ENCODE peak calls at places on chromosomes 13 and 19, in five cellular contexts. One of them, this sample, is unnamed.

GRCh38 chr13:80586356-80586755 is 245.4 kb upstream of the SPRY2 start:
- DNase-seq in IMR-90: no peak
- DNase-seq in HepG2: no peak
- DNase-seq in SK-N-SH: no peak
- DNase-seq in A549: no peak
- DNase-seq in this sample: no peak

GRCh38 chr13:49214917-49215376 is 5.2 kb upstream of the MLNR start:
- DNase-seq in HepG2: peak
- DNase-seq in A549: peak
- DNase-seq in SK-N-SH: no peak
- DNase-seq in IMR-90: peak
- DNase-seq in this sample: peak

GRCh38 chr19:3397266-3398022 is 31.1 kb downstream of the NFIC start:
- DNase-seq in SK-N-SH: peak
- DNase-seq in IMR-90: no peak
- DNase-seq in A549: peak
- DNase-seq in HepG2: peak
- DNase-seq in this sample: peak

GRCh38 chr13:36882829-36883390 is 37.1 kb downstream of the SMAD9 start:
- DNase-seq in A549: no peak
- DNase-seq in HepG2: peak
- DNase-seq in IMR-90: no peak
- DNase-seq in SK-N-SH: no peak
- DNase-seq in this sample: no peak

GRCh38 chr13:20006206-20006605 is 47.7 kb downstream of the ZMYM2 start:
- DNase-seq in A549: no peak
- DNase-seq in SK-N-SH: no peak
- DNase-seq in IMR-90: peak
- DNase-seq in HepG2: no peak
- DNase-seq in this sample: no peak

GRCh38 chr19:14006085-14006765 is at the start of gene RFX1:
- DNase-seq in SK-N-SH: peak
- DNase-seq in HepG2: peak
- DNase-seq in IMR-90: peak
- DNase-seq in A549: peak
- DNase-seq in this sample: peak

GRCh38 chr13:73090116-73090811 is 31.5 kb downstream of the KLF5 start:
- DNase-seq in A549: peak
- DNase-seq in SK-N-SH: no peak
- DNase-seq in HepG2: peak
- DNase-seq in IMR-90: peak
- DNase-seq in this sample: peak

GRCh38 chr19:42311612-42312160 is 1.4 kb upstream of the TMEM145 start:
- DNase-seq in SK-N-SH: peak
- DNase-seq in A549: peak
- DNase-seq in HepG2: no peak
- DNase-seq in IMR-90: no peak
- DNase-seq in this sample: peak

GRCh38 chr13:113769881-113770280 is 10.9 kb downstream of the TMEM255B start:
- DNase-seq in SK-N-SH: no peak
- DNase-seq in HepG2: no peak
- DNase-seq in IMR-90: no peak
- DNase-seq in A549: no peak
- DNase-seq in this sample: no peak

GRCh38 chr19:42420055-42420544 is 7.1 kb downstream of the LIPE start:
- DNase-seq in IMR-90: peak
- DNase-seq in HepG2: peak
- DNase-seq in A549: peak
- DNase-seq in SK-N-SH: peak
- DNase-seq in this sample: peak

GRCh38 chr19:41945135-41945766 is 13.9 kb downstream of the RABAC1 start:
- DNase-seq in HepG2: no peak
- DNase-seq in A549: no peak
- DNase-seq in SK-N-SH: no peak
- DNase-seq in IMR-90: no peak
- DNase-seq in this sample: no peak

GRCh38 chr13:40190656-40191100 is 475.8 kb downstream of the FOXO1 start:
- DNase-seq in HepG2: peak
- DNase-seq in SK-N-SH: peak
- DNase-seq in A549: no peak
- DNase-seq in IMR-90: peak
- DNase-seq in this sample: no peak

GRCh38 chr19:4455742-4456565 is 1.6 kb downstream of the UBXN6 start:
- DNase-seq in SK-N-SH: peak
- DNase-seq in IMR-90: peak
- DNase-seq in HepG2: peak
- DNase-seq in A549: no peak
- DNase-seq in this sample: no peak

GRCh38 chr13:97974773-97975172 is 21.3 kb downstream of the IPO5 start:
- DNase-seq in A549: no peak
- DNase-seq in IMR-90: no peak
- DNase-seq in SK-N-SH: no peak
- DNase-seq in HepG2: no peak
- DNase-seq in this sample: no peak

GRCh38 chr13:39452834-39453233 is 150.2 kb downstream of the LHFPL6 start:
- DNase-seq in IMR-90: no peak
- DNase-seq in SK-N-SH: no peak
- DNase-seq in HepG2: no peak
- DNase-seq in A549: no peak
- DNase-seq in this sample: no peak

GRCh38 chr13:106038752-106039151 is 496.7 kb downstream of the EFNB2 start:
- DNase-seq in HepG2: no peak
- DNase-seq in IMR-90: peak
- DNase-seq in SK-N-SH: no peak
- DNase-seq in A549: peak
- DNase-seq in this sample: no peak

GRCh38 chr19:55197531-55197930 is 11.8 kb downstream of the PTPRH start:
- DNase-seq in IMR-90: no peak
- DNase-seq in A549: peak
- DNase-seq in HepG2: no peak
- DNase-seq in SK-N-SH: no peak
- DNase-seq in this sample: no peak

GRCh38 chr13:48833412-48833811 is 142.3 kb upstream of the FNDC3A start:
- DNase-seq in SK-N-SH: no peak
- DNase-seq in IMR-90: no peak
- DNase-seq in A549: no peak
- DNase-seq in HepG2: no peak
- DNase-seq in this sample: no peak

GRCh38 chr13:30047154-30047874 is 196.9 kb upstream of the UBL3 start:
- DNase-seq in A549: no peak
- DNase-seq in SK-N-SH: no peak
- DNase-seq in HepG2: no peak
- DNase-seq in IMR-90: peak
- DNase-seq in this sample: no peak
- TF ChIP-seq USF2 in A549: no peak
- TF ChIP-seq USF2 in SK-N-SH: no peak
- TF ChIP-seq USF2 in HepG2: no peak
- TF ChIP-seq USF2 in IMR-90: no peak
- TF ChIP-seq USF2 in this sample: no peak

DNA sequence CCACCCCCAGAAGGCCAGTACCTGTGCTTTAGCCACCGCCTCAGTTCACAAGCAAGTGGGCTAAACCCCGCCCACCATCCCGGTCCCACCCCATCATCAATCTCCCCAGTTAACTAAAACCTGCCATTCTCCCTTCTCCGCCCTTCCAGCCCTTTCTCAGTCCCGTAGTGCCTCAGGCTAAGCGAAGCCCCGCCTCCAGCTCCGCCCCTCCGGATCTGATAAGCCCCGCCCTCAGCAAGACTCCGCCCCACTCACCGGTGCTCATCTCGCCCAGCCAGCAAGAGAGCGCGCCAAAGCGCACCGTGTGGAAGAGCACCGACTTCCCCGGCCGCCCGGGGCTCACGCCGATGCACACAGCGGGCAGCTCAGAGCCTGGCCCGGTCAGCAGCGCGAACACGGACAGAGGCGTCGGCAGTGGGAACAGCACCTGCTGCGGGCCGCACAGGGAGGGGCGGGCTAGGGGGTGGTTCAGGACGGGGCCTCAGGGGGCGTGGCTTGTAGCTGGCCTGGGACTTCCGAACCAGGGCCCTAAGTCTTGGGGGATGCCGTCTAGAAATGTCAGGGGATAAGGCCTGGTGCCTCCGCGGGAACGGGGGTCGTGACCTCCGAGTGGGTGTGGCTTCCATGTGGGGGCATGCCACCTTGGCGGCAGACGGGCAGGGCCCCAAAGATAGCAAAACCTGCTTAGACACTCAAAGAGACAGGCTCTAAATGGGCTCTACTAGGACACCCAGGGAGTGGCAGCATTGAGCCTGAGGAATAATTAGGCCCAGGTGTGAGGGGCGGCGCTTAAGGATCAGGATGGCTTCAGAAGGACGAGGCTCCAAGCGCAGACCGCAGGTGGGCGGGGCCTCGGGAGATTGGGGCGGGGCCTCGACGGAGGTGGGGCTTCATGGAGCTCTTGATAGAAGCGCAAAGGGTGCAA is 21.4 kb downstream of the MAP4K1 start:
- DNase-seq in SK-N-SH: peak
- DNase-seq in A549: peak
- DNase-seq in HepG2: peak
- DNase-seq in IMR-90: no peak
- DNase-seq in this sample: peak
- TF ChIP-seq USF2 in SK-N-SH: no peak
- TF ChIP-seq USF2 in A549: no peak
- TF ChIP-seq USF2 in HepG2: no peak
- TF ChIP-seq USF2 in IMR-90: no peak
- TF ChIP-seq USF2 in this sample: no peak

GRCh38 chr13:66111628-66112027 is 1118.5 kb downstream of the PCDH9 start:
- DNase-seq in SK-N-SH: no peak
- DNase-seq in HepG2: no peak
- DNase-seq in IMR-90: no peak
- DNase-seq in A549: no peak
- DNase-seq in this sample: no peak
- TF ChIP-seq USF2 in SK-N-SH: no peak
- TF ChIP-seq USF2 in HepG2: no peak
- TF ChIP-seq USF2 in IMR-90: no peak
- TF ChIP-seq USF2 in A549: no peak
- TF ChIP-seq USF2 in this sample: no peak

DNA sequence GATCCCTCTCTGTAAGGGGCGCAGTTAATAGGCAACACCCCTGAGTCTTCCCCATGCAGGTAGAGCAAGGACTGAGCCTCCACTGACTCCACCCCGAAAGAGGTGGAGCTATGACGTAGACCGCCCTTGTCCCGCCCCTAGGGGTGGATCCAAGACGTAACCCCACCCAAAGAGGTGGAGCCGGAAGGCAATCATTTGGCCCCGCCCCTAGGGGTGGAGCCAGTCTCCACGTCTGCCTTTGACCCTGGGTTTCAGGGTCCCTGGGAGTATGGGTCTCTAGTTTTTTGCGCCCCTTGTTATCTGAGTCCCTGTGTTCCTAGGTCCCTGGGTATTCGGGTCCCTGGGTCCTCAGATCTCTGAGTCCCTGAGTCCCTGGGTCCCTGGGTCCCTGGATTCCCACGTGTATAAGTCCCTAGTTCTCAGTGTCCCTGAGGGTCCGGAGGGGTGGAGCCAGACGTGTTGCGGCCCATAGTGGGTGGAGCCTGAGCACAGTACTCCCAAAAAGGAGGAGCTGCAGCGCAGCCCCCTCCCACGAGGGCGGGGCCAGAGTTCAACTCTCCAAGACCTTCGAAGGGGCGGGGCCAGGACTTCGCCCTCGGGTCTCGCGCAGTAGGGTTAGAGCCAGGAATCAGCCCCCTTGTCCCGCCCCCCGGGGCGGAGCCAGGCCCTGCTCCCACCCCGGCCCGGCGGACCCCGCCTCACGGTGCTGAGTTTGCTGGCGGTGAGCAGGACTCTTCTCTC is 5.3 kb downstream of the DENND1C start:
- DNase-seq in IMR-90: peak
- DNase-seq in A549: peak
- DNase-seq in HepG2: peak
- DNase-seq in SK-N-SH: peak
- DNase-seq in this sample: peak
- TF ChIP-seq USF2 in IMR-90: no peak
- TF ChIP-seq USF2 in A549: no peak
- TF ChIP-seq USF2 in HepG2: no peak
- TF ChIP-seq USF2 in SK-N-SH: no peak
- TF ChIP-seq USF2 in this sample: no peak

GRCh38 chr19:670609-671075 is 5.5 kb upstream of the FSTL3 start:
- DNase-seq in A549: peak
- DNase-seq in IMR-90: no peak
- DNase-seq in SK-N-SH: no peak
- DNase-seq in HepG2: peak
- DNase-seq in this sample: peak
- TF ChIP-seq USF2 in A549: no peak
- TF ChIP-seq USF2 in IMR-90: no peak
- TF ChIP-seq USF2 in SK-N-SH: no peak
- TF ChIP-seq USF2 in HepG2: no peak
- TF ChIP-seq USF2 in this sample: no peak

GRCh38 chr19:46392837-46393236 is 20.5 kb downstream of the CCDC8 start:
- DNase-seq in HepG2: no peak
- DNase-seq in A549: no peak
- DNase-seq in SK-N-SH: no peak
- DNase-seq in IMR-90: no peak
- DNase-seq in this sample: no peak
- TF ChIP-seq USF2 in HepG2: no peak
- TF ChIP-seq USF2 in A549: no peak
- TF ChIP-seq USF2 in SK-N-SH: no peak
- TF ChIP-seq USF2 in IMR-90: no peak
- TF ChIP-seq USF2 in this sample: no peak

This sample was measured in WTC11.